ENCODE peak calls at places on chromosomes 1 and 21, in five cellular contexts. N is body of pancreas, Y is lung, R is psoas muscle, D is neural progenitor cell. B is an unnamed sample.

GRCh38 chr1:118960567-118961136 is 27.5 kb downstream of the TBX15 start:
- DNase-seq in Y (no peak), R (peak), N (no peak), D (no peak), B (no peak)

GRCh38 chr1:90710579-90711536 is 6.2 kb downstream of the BARHL2 start:
- DNase-seq in D (peak), R (no peak), N (no peak), Y (no peak), B (peak)

GRCh38 chr1:1348420-1349255 is 580 bp downstream of the DVL1 start:
- DNase-seq in D (no peak), N (peak), Y (no peak), R (no peak), B (peak)

GRCh38 chr21:33964706-33965325 is 49.2 kb upstream of the ATP5PO start:
- DNase-seq in Y (no peak), R (no peak), D (no peak), N (no peak), B (no peak)

GRCh38 chr1:17856496-17857108 is 101.5 kb downstream of the ACTL8 start:
- DNase-seq in Y (no peak), D (no peak), R (no peak), N (no peak), B (peak)

GRCh38 chr1:155192346-155193274 is 15.1 kb downstream of the THBS3 start:
- DNase-seq in Y (peak), D (peak), N (peak), R (no peak), B (peak)

GRCh38 chr1:36822648-36823047 is 211.7 kb downstream of the GRIK3 start:
- DNase-seq in N (no peak), R (no peak), Y (no peak), D (no peak), B (no peak)

GRCh38 chr1:96880626-96881025 is 159.0 kb downstream of the PTBP2 start:
- DNase-seq in Y (no peak), R (no peak), N (no peak), D (no peak), B (no peak)

GRCh38 chr1:11982010-11982392 is 1.8 kb downstream of the MFN2 start:
- DNase-seq in R (no peak), Y (no peak), D (peak), N (no peak), B (no peak)

GRCh38 chr1:54249798-54250497 is 50.0 kb downstream of the MRPL37 start:
- DNase-seq in D (no peak), N (no peak), Y (no peak), R (no peak), B (peak)

GRCh38 chr1:44283524-44284173 is 70.4 kb downstream of the DMAP1 start:
- DNase-seq in N (peak), Y (peak), R (no peak), D (no peak), B (peak)

GRCh38 chr1:22241250-22241649 is 98.4 kb upstream of the WNT4 start:
- DNase-seq in R (no peak), N (no peak), D (no peak), Y (no peak), B (no peak)

GRCh38 chr1:167454929-167455785 is 63.2 kb downstream of the CD247 start:
- DNase-seq in Y (peak), R (peak), D (peak), N (peak), B (peak)

GRCh38 chr1:228929476-228930027 is 194.3 kb downstream of the RHOU start:
- DNase-seq in R (no peak), D (no peak), N (no peak), Y (no peak), B (no peak)

GRCh38 chr1:214708321-214708960 is 105.4 kb downstream of the CENPF start:
- DNase-seq in D (no peak), N (no peak), R (no peak), Y (no peak), B (no peak)

GRCh38 chr1:87325982-87326738 is 2.5 kb upstream of the LMO4 start:
- DNase-seq in R (no peak), Y (peak), D (peak), N (peak), B (peak)

GRCh38 chr1:47562799-47563198 is 125.0 kb downstream of the FOXD2 start:
- DNase-seq in D (no peak), N (no peak), R (no peak), Y (no peak), B (no peak)

GRCh38 chr1:220843481-220844011 is 35.7 kb upstream of the HLX start:
- DNase-seq in Y (no peak), D (no peak), R (no peak), N (peak), B (peak)

GRCh38 chr1:206566976-206567375 is 45.3 kb downstream of the EIF2D start:
- DNase-seq in Y (no peak), D (no peak), N (no peak), R (no peak), B (peak)

GRCh38 chr1:69483219-69483618 is 84.5 kb upstream of the LRRC7 start:
- DNase-seq in N (no peak), R (no peak), D (no peak), Y (no peak), B (no peak)

GRCh38 chr1:29684141-29684540 is 447.8 kb downstream of the PTPRU start:
- DNase-seq in D (no peak), N (no peak), R (no peak), Y (peak), B (no peak)

GRCh38 chr21:14600569-14601308 is 54.6 kb upstream of the SAMSN1 start:
- DNase-seq in N (no peak), Y (no peak), D (no peak), R (no peak), B (peak)

GRCh38 chr1:50109647-50110075 is 941 bp downstream of the ELAVL4 start:
- DNase-seq in R (no peak), N (no peak), Y (no peak), D (no peak), B (no peak)

GRCh38 chr1:185634704-185635103 is 99.5 kb upstream of the HMCN1 start:
- DNase-seq in R (no peak), N (no peak), D (no peak), Y (no peak), B (no peak)

GRCh38 chr21:33124879-33125278 is 54.9 kb downstream of the OLIG1 start:
- DNase-seq in R (no peak), Y (no peak), N (no peak), D (no peak), B (no peak)

GRCh38 chr1:197735461-197735860 is 39.8 kb downstream of the DENND1B start:
- DNase-seq in Y (no peak), R (no peak), N (no peak), D (no peak), B (no peak)

GRCh38 chr1:145708063-145708462 is 895 bp upstream of the PDZK1 start:
- DNase-seq in Y (no peak), D (peak), N (no peak), R (no peak), B (peak)

GRCh38 chr1:245606157-245606725 is 451.5 kb downstream of the KIF26B start:
- DNase-seq in D (no peak), N (no peak), Y (no peak), R (no peak), B (peak)

GRCh38 chr1:159177273-159177907 is 6.0 kb downstream of the CADM3 start:
- DNase-seq in N (peak), D (peak), R (no peak), Y (peak), B (peak)

GRCh38 chr1:184843732-184844495 is 89.3 kb upstream of the EDEM3 start:
- DNase-seq in Y (no peak), R (no peak), N (peak), D (no peak), B (no peak)

GRCh38 chr1:91501527-91501859 is 842 bp downstream of the CDC7 start:
- DNase-seq in D (no peak), N (peak), Y (no peak), R (no peak), B (no peak)

GRCh38 chr1:198933506-198933905 is 294.7 kb downstream of the PTPRC start:
- DNase-seq in D (no peak), N (no peak), Y (no peak), R (no peak), B (no peak)
- H3K27ac ChIP-seq in D (no peak), N (no peak), Y (no peak), R (no peak), B (no peak)

GRCh38 chr1:59596432-59596831 is 218.3 kb upstream of the HOOK1 start:
- DNase-seq in D (no peak), Y (no peak), N (peak), R (peak), B (peak)

GRCh38 chr1:59597420-59598199 is 217.1 kb upstream of the HOOK1 start:
- DNase-seq in R (no peak), Y (no peak), N (no peak), D (no peak), B (no peak)

GRCh38 chr1:59593798-59594790 is 220.7 kb upstream of the HOOK1 start:
- DNase-seq in D (no peak), R (no peak), N (no peak), Y (no peak), B (no peak)

GRCh38 chr1:59596956-59597355 is 217.8 kb upstream of the HOOK1 start:
- DNase-seq in R (no peak), N (no peak), D (no peak), Y (no peak), B (no peak)

DNA sequence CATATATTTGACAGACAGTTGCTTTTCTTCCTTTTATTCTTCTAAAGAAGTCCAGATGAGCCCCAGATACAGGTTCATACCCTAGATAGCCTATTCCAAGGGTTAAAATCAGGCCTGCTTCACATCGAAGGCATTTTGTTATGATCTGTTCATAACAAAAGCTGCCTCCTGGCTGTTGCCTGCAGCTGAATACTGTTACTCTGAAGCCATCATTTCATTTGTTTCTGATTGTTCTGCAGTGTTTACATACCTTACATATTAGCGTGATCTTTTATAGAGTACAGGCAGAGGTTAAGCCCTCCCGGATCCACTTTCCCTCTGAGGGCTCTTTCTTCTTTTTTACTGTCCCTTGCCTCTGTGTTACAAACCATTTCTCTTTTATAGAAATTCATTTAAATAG is 219.0 kb upstream of the HOOK1 start:
- DNase-seq in R (no peak), Y (no peak), N (no peak), D (no peak), B (peak)
- H3K27ac ChIP-seq in R (peak), Y (no peak), N (peak), D (no peak), B (peak)

GRCh38 chr1:67888707-67889106 is 55.4 kb upstream of the GNG12 start:
- DNase-seq in N (no peak), R (no peak), D (peak), Y (no peak), B (peak)
- H3K27ac ChIP-seq in N (no peak), R (no peak), D (peak), Y (no peak), B (peak)

GRCh38 chr1:223732993-223733798 is 20.9 kb downstream of the CAPN2 start:
- DNase-seq in Y (no peak), D (no peak), R (no peak), N (peak), B (peak)
- H3K27ac ChIP-seq in Y (peak), D (peak), R (peak), N (peak), B (peak)

B was measured in SJCRH30.